ENCODE peak calls at places on chromosomes 16 and 17, in four cellular contexts. E is uterus; C is CD4-positive, alpha-beta T cell; R is activated CD8-positive, alpha-beta T cell treated with anti-CD3 and anti-CD28 coated beads for 36 hours. A is an unnamed sample.

GRCh38 chr17:74466111-74466784 is at the start of gene CD300A:
- DNase-seq in R (no peak), C (no peak), E (no peak), A (no peak)

GRCh38 chr17:48062273-48062672 is 14.1 kb downstream of the NFE2L1 start:
- DNase-seq in R (no peak), E (no peak), C (no peak), A (no peak)

GRCh38 chr17:72297326-72298115 is 176.7 kb downstream of the SOX9 start:
- DNase-seq in R (no peak), E (no peak), C (no peak), A (no peak)

GRCh38 chr17:62059394-62059793 is 5.7 kb downstream of the MED13 start:
- DNase-seq in E (no peak), C (no peak), R (no peak), A (no peak)

GRCh38 chr17:58344791-58345157 is 7.2 kb downstream of the SUPT4H1 start:
- DNase-seq in R (peak; percentile 78), E (no peak), C (peak; percentile 61), A (no peak)

GRCh38 chr17:51869387-51869786 is 289.1 kb downstream of the CA10 start:
- DNase-seq in C (no peak), E (no peak), R (peak; percentile 18), A (peak; percentile 56)

GRCh38 chr16:31141489-31142108 is 6.1 kb upstream of the PRSS8 start:
- DNase-seq in C (no peak), E (peak; percentile 51), R (no peak), A (no peak)

GRCh38 chr16:87404764-87405625 is 12.9 kb downstream of the MAP1LC3B start:
- DNase-seq in E (no peak), C (no peak), R (no peak), A (no peak)

GRCh38 chr16:745739-746138 is 4.9 kb upstream of the CIAO3 start:
- DNase-seq in R (peak; percentile 49), C (no peak), E (no peak), A (peak; percentile 62)

GRCh38 chr16:77723108-77723514 is 797 bp downstream of the NUDT7 start:
- DNase-seq in E (peak; percentile 18), C (no peak), R (peak; percentile 7), A (peak; percentile 8)

GRCh38 chr17:83192161-83192788 is 112.9 kb downstream of the METRNL start:
- DNase-seq in C (no peak), R (no peak), E (peak; percentile 11), A (no peak)

GRCh38 chr16:8720080-8720966 is 45.9 kb downstream of the ABAT start:
- DNase-seq in C (no peak), R (no peak), E (no peak), A (peak; percentile 18)

GRCh38 chr16:22898874-22899348 is 84.9 kb downstream of the HS3ST2 start:
- DNase-seq in E (peak; percentile 84), C (peak; percentile 3), R (peak; percentile 71), A (peak; percentile 83)

GRCh38 chr17:80101946-80102706 is 745 bp downstream of the GAA start:
- DNase-seq in R (peak; percentile 25), E (no peak), C (no peak), A (no peak)

GRCh38 chr17:21282231-21282630 is 2.3 kb upstream of the MAP2K3 start:
- DNase-seq in E (peak; percentile 78), R (no peak), C (no peak), A (no peak)

GRCh38 chr16:11101695-11102522 is 154.1 kb downstream of the SOCS1 start:
- DNase-seq in E (no peak), C (no peak), R (no peak), A (no peak)
- TF ChIP-seq CTCF in E (no peak), C (no peak), R (no peak), A (no peak)

GRCh38 chr17:50151937-50152547 is 1.6 kb upstream of the PPP1R9B start:
- DNase-seq in R (peak; percentile 75), E (peak; percentile 90), C (no peak), A (peak; percentile 74)
- TF ChIP-seq CTCF in R (no peak), E (no peak), C (no peak), A (no peak)

DNA sequence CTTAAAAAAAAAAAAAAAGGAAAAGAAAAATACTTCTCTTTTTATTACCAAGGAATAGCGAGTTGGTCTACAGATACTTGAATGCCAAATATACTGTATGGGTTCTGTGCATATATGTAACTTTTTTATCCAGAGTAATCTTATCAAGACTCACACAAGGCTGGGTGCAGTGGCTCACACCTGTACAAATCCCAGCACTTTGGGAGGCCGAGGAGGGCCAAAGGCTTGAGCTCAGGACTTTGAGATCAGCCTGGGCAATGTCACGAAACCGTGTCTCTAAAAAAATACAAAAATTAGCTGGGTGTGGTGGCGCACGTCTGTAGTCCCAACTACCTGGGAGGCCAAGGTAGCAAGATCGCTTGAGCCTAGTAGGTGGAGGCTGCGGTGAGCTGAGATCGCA is 137.4 kb upstream of the TMEM97 start:
- DNase-seq in E (no peak), R (no peak), C (no peak), A (no peak)
- TF ChIP-seq CTCF in E (no peak), R (no peak), C (no peak), A (no peak)

GRCh38 chr16:27676807-27677206 is 126.9 kb downstream of the KATNIP start:
- DNase-seq in C (no peak), E (no peak), R (no peak), A (no peak)

GRCh38 chr16:27677300-27677699 is 127.4 kb downstream of the KATNIP start:
- DNase-seq in E (no peak), R (no peak), C (no peak), A (no peak)

GRCh38 chr16:27665881-27666280 is 115.9 kb downstream of the KATNIP start:
- DNase-seq in E (no peak), R (no peak), C (no peak), A (no peak)

GRCh38 chr16:27670071-27670825 is 120.3 kb downstream of the KATNIP start:
- DNase-seq in E (no peak), R (no peak), C (no peak), A (no peak)

DNA sequence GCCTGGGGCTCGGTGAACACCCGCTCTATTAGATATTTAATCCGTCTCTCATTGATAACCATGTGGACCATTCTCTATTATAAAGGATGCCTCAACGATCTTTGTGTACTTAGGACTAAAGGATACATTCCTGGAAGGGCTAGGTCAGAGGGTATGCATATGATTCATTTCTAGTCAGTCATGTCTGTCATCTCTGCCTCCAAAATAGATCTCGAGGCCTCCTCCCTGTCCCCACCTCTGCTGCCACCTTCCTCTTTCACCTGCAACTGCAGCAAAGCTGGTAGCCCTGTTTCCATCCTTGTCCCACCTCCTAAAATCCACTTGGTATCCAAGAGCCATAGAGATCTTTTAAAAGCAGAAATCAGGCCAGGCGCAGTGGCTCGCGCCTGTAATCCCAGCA is 121.5 kb downstream of the KATNIP start:
- DNase-seq in E (no peak), R (no peak), C (no peak), A (no peak)
- TF ChIP-seq CTCF in E (no peak), R (no peak), C (no peak), A (no peak)

GRCh38 chr16:67216612-67217490 is 10.1 kb upstream of the TMEM208 start:
- DNase-seq in E (peak; percentile 50), R (no peak), C (no peak), A (peak; percentile 50)
- TF ChIP-seq CTCF in E (no peak), R (no peak), C (no peak), A (no peak)

DNA sequence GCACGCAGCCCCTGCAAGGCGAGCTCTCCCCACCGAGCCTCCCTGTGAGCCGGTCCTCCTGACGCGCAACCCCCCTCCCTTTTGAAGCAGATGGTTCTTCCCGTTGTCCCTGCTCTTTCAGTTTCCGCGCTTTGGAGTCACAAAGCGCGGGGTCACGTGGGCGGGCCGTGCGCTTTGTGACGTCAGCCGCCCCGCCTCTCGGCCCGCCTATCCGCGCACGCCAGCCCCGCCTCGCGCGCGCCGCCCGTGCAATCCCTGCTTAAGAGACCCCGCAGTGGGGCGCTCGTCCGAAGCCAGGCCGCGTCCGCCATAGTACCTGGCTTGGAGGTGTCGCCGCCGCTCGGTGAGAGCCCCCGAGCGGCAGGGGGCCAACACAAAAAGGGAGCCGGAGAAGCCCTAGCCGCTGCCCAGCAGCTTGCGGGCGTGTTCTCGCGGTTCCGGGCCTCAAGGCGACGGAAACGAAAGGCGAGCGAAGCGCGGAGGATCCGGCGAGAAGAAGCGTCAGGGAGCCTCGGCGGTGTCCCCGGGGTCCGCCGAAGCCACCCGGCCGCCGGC is at the start of gene RBBP6:
- DNase-seq in C (peak; percentile 93), E (peak; percentile 93), R (peak; percentile 94), A (peak; percentile 96)
- TF ChIP-seq CTCF in C (no peak), E (peak; percentile 44), R (no peak), A (no peak)

GRCh38 chr16:26957283-26957859 is 109.4 kb upstream of the C16orf82 start:
- DNase-seq in C (no peak), R (no peak), E (no peak), A (no peak)

GRCh38 chr16:26961459-26961858 is 105.3 kb upstream of the C16orf82 start:
- DNase-seq in R (no peak), C (no peak), E (no peak), A (no peak)

GRCh38 chr16:26959416-26960009 is 107.2 kb upstream of the C16orf82 start:
- DNase-seq in C (no peak), R (no peak), E (no peak), A (no peak)

DNA sequence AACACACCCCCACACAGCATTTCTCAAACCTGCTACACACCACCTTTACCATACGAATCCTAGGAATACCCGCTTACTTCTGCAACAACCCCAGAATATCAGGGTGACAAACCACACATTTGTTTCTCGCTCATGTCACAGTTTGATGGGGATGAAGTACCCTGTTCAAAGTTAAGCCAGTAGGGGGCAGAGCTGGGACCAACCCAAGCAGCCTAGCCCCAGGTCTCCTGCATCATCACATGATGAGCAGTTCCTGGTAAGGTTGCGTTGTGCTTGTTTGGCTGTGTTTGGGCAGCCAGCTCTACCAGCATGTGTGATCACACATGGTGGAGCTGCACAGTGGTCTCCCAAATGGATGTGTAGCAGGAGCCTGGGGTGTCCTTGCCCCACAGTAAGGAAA is 103.6 kb upstream of the C16orf82 start:
- DNase-seq in E (no peak), R (peak; percentile 51), C (no peak), A (no peak)
- TF ChIP-seq CTCF in E (no peak), R (no peak), C (peak; percentile 19), A (no peak)

DNA sequence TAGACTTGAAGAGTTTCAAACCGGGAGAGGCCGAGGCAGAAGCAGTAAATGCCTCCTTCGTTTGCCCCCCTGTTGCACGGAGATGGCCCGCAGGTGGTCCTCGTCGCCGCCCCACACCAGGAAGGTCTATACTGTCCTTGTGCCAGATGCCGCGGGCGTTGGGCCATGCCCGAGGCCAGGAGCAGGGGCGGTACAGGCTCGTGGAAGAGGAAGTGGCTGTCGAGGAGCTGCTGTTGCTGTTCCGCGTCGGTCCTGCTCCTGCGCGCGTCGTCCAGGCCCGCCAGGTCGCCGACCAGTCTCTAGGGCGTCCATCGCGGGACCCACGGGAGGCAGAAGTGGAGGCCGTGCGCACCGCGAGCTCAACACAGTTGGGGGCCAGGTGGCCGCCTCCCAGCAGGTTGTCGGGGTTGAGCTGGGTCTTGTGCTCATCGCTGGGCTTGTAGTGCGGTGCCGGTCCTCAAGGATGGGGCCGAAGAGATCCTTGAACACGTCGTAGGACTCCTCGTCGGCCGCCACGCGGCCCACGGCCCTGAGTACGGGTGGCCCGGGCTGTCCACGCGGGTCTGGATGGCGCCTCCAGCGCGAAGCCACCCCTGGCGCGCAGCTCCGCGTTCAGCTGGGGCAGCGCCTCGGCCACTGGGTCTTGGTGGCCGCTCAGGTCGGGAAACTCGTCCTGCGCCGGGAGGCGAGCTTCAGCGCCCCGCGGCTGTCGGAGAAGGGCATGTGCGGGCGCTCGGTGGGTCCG is 13.1 kb upstream of the C16orf87 start:
- DNase-seq in R (no peak), E (no peak), C (no peak), A (no peak)
- TF ChIP-seq CTCF in R (no peak), E (no peak), C (no peak), A (no peak)